ENCODE peak calls at places on chromosomes 5 and 9, in nine cellular contexts. One of them, this sample, is unnamed.

GRCh38 chr5:142982821-142983200 is 212.6 kb downstream of the ARHGAP26 start:
- DNase-seq in transverse colon: no peak
- DNase-seq in GM12892: no peak
- DNase-seq in upper lobe of left lung: no peak
- DNase-seq in GM23338: peak
- DNase-seq in GM12891: no peak
- DNase-seq in H1: peak
- DNase-seq in spleen: no peak
- DNase-seq in prostate gland: no peak
- DNase-seq in this sample: no peak

GRCh38 chr5:124888050-124888506 is 141.6 kb upstream of the ZNF608 start:
- DNase-seq in transverse colon: no peak
- DNase-seq in GM12892: no peak
- DNase-seq in upper lobe of left lung: no peak
- DNase-seq in GM23338: peak
- DNase-seq in GM12891: no peak
- DNase-seq in H1: no peak
- DNase-seq in spleen: no peak
- DNase-seq in prostate gland: no peak
- DNase-seq in this sample: no peak

GRCh38 chr5:893711-894110 is 1.0 kb downstream of the TRIP13 start:
- DNase-seq in transverse colon: no peak
- DNase-seq in GM12892: no peak
- DNase-seq in upper lobe of left lung: no peak
- DNase-seq in GM23338: no peak
- DNase-seq in GM12891: no peak
- DNase-seq in H1: no peak
- DNase-seq in spleen: no peak
- DNase-seq in prostate gland: no peak
- DNase-seq in this sample: no peak

GRCh38 chr5:55407059-55407684 is 99.4 kb downstream of the MTREX start:
- DNase-seq in transverse colon: no peak
- DNase-seq in GM12892: no peak
- DNase-seq in upper lobe of left lung: no peak
- DNase-seq in GM23338: peak
- DNase-seq in GM12891: no peak
- DNase-seq in H1: no peak
- DNase-seq in spleen: no peak
- DNase-seq in prostate gland: no peak
- DNase-seq in this sample: no peak

GRCh38 chr9:133420392-133420827 is 1.8 kb upstream of the ADAMTS13 start:
- DNase-seq in transverse colon: no peak
- DNase-seq in GM12892: peak
- DNase-seq in upper lobe of left lung: no peak
- DNase-seq in GM23338: peak
- DNase-seq in GM12891: no peak
- DNase-seq in H1: no peak
- DNase-seq in spleen: no peak
- DNase-seq in prostate gland: no peak
- DNase-seq in this sample: no peak

GRCh38 chr5:67520161-67520886 is 323.7 kb upstream of the CD180 start:
- DNase-seq in transverse colon: no peak
- DNase-seq in GM12892: no peak
- DNase-seq in upper lobe of left lung: no peak
- DNase-seq in GM23338: no peak
- DNase-seq in GM12891: no peak
- DNase-seq in H1: no peak
- DNase-seq in spleen: no peak
- DNase-seq in prostate gland: no peak
- DNase-seq in this sample: no peak

GRCh38 chr5:66850354-66851075 is 254.3 kb downstream of the MAST4 start:
- DNase-seq in transverse colon: no peak
- DNase-seq in GM12892: no peak
- DNase-seq in upper lobe of left lung: no peak
- DNase-seq in GM23338: no peak
- DNase-seq in GM12891: no peak
- DNase-seq in H1: no peak
- DNase-seq in spleen: no peak
- DNase-seq in prostate gland: no peak
- DNase-seq in this sample: no peak

GRCh38 chr5:33223563-33224305 is 217.0 kb upstream of the TARS1 start:
- DNase-seq in transverse colon: no peak
- DNase-seq in GM12892: no peak
- DNase-seq in upper lobe of left lung: no peak
- DNase-seq in GM23338: no peak
- DNase-seq in GM12891: no peak
- DNase-seq in H1: no peak
- DNase-seq in spleen: no peak
- DNase-seq in prostate gland: no peak
- DNase-seq in this sample: no peak

GRCh38 chr5:56129288-56129687 is 103.8 kb downstream of the ANKRD55 start:
- DNase-seq in transverse colon: no peak
- DNase-seq in GM12892: no peak
- DNase-seq in upper lobe of left lung: no peak
- DNase-seq in GM23338: no peak
- DNase-seq in GM12891: no peak
- DNase-seq in H1: no peak
- DNase-seq in spleen: no peak
- DNase-seq in prostate gland: no peak
- DNase-seq in this sample: no peak

GRCh38 chr5:27240791-27241190 is 202.4 kb upstream of the CDH9 start:
- DNase-seq in transverse colon: no peak
- DNase-seq in GM12892: no peak
- DNase-seq in upper lobe of left lung: no peak
- DNase-seq in GM23338: no peak
- DNase-seq in GM12891: no peak
- DNase-seq in H1: no peak
- DNase-seq in spleen: no peak
- DNase-seq in prostate gland: no peak
- DNase-seq in this sample: no peak

GRCh38 chr5:27241564-27242257 is 203.3 kb upstream of the CDH9 start:
- DNase-seq in transverse colon: no peak
- DNase-seq in GM12892: no peak
- DNase-seq in upper lobe of left lung: no peak
- DNase-seq in GM23338: no peak
- DNase-seq in GM12891: no peak
- DNase-seq in H1: no peak
- DNase-seq in spleen: no peak
- DNase-seq in prostate gland: no peak
- DNase-seq in this sample: no peak

DNA sequence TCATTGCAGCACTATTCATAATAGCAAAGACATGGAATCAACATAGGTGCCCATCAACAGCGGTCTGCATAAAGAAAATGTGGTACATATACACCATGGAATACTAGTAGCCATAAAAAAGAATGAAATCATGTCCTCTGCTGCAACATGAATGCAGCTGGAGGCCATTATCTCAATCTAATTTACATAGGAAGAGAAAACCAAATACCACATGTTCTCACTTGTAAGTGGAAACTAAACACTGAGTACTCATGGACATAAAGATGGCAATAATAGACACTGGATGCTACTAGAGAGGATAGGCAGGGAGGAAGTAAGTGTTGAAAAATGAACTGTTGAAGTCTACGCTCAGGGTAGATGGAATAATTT is 203.9 kb upstream of the CDH9 start:
- DNase-seq in transverse colon: no peak
- DNase-seq in GM12892: no peak
- DNase-seq in upper lobe of left lung: no peak
- DNase-seq in GM23338: no peak
- DNase-seq in GM12891: no peak
- DNase-seq in H1: no peak
- DNase-seq in spleen: no peak
- DNase-seq in prostate gland: no peak
- DNase-seq in this sample: no peak
- TF ChIP-seq POLR2AphosphoS5 in transverse colon: no peak
- TF ChIP-seq POLR2AphosphoS5 in GM12892: no peak
- TF ChIP-seq POLR2AphosphoS5 in upper lobe of left lung: no peak
- TF ChIP-seq POLR2AphosphoS5 in GM23338: no peak
- TF ChIP-seq POLR2AphosphoS5 in GM12891: no peak
- TF ChIP-seq POLR2AphosphoS5 in H1: no peak
- TF ChIP-seq POLR2AphosphoS5 in spleen: no peak
- TF ChIP-seq POLR2AphosphoS5 in prostate gland: no peak
- TF ChIP-seq POLR2AphosphoS5 in this sample: no peak

DNA sequence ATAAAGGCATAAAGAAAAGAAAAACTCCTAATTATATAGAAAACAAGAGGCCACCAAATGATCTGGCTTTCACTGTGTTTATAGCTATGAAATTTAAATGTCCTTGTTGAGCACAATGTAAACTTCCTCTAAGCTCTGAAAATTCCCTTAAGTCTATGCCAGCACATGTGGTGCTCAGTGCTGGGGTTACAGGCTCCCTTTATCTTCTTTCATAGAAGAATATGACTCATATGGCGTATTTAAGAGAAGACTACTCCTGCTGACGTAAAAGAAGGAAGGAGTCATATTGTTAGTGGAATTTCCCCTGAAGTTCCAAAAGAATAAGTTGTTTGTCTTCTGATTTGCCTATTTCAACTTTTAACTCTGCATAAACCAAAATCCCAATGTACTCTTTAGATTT is 30.4 kb downstream of the RNF145 start:
- DNase-seq in transverse colon: peak
- DNase-seq in GM12892: no peak
- DNase-seq in upper lobe of left lung: no peak
- DNase-seq in GM23338: no peak
- DNase-seq in GM12891: no peak
- DNase-seq in H1: no peak
- DNase-seq in spleen: no peak
- DNase-seq in prostate gland: peak
- DNase-seq in this sample: no peak
- TF ChIP-seq POLR2AphosphoS5 in transverse colon: peak
- TF ChIP-seq POLR2AphosphoS5 in GM12892: no peak
- TF ChIP-seq POLR2AphosphoS5 in upper lobe of left lung: peak
- TF ChIP-seq POLR2AphosphoS5 in GM23338: no peak
- TF ChIP-seq POLR2AphosphoS5 in GM12891: no peak
- TF ChIP-seq POLR2AphosphoS5 in H1: no peak
- TF ChIP-seq POLR2AphosphoS5 in spleen: no peak
- TF ChIP-seq POLR2AphosphoS5 in prostate gland: peak
- TF ChIP-seq POLR2AphosphoS5 in this sample: peak

GRCh38 chr5:72648511-72648910 is 141.3 kb upstream of the ZNF366 start:
- DNase-seq in transverse colon: no peak
- DNase-seq in GM12892: no peak
- DNase-seq in upper lobe of left lung: no peak
- DNase-seq in GM23338: no peak
- DNase-seq in GM12891: no peak
- DNase-seq in H1: no peak
- DNase-seq in spleen: no peak
- DNase-seq in prostate gland: no peak
- DNase-seq in this sample: no peak

GRCh38 chr5:72653586-72653985 is 146.4 kb upstream of the ZNF366 start:
- DNase-seq in transverse colon: no peak
- DNase-seq in GM12892: no peak
- DNase-seq in upper lobe of left lung: no peak
- DNase-seq in GM23338: no peak
- DNase-seq in GM12891: no peak
- DNase-seq in H1: no peak
- DNase-seq in spleen: no peak
- DNase-seq in prostate gland: no peak
- DNase-seq in this sample: no peak

GRCh38 chr5:72651779-72652178 is 144.6 kb upstream of the ZNF366 start:
- DNase-seq in transverse colon: no peak
- DNase-seq in GM12892: no peak
- DNase-seq in upper lobe of left lung: no peak
- DNase-seq in GM23338: no peak
- DNase-seq in GM12891: no peak
- DNase-seq in H1: no peak
- DNase-seq in spleen: no peak
- DNase-seq in prostate gland: no peak
- DNase-seq in this sample: no peak

GRCh38 chr5:72649449-72649848 is 142.2 kb upstream of the ZNF366 start:
- DNase-seq in transverse colon: no peak
- DNase-seq in GM12892: no peak
- DNase-seq in upper lobe of left lung: no peak
- DNase-seq in GM23338: no peak
- DNase-seq in GM12891: no peak
- DNase-seq in H1: no peak
- DNase-seq in spleen: no peak
- DNase-seq in prostate gland: no peak
- DNase-seq in this sample: no peak

DNA sequence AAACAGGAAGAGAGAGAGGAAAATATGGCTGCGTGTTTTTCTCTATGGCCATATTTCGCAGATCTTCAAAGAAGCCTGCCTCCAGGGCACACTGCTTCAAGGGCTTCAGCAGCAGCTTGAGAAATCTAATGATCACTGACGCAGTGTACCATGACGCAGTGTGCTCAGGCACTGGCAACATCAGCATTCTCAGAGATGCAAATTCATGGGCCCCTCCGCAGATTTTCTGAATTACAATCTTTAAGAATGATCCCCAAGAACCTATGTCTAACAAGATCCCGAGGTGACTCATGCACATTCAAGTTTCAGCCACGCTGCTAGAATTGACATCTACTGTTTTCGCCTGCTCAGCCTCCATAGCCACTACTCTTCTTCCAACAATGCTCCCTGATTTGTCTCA is 143.9 kb upstream of the ZNF366 start:
- DNase-seq in transverse colon: no peak
- DNase-seq in GM12892: no peak
- DNase-seq in upper lobe of left lung: no peak
- DNase-seq in GM23338: no peak
- DNase-seq in GM12891: no peak
- DNase-seq in H1: no peak
- DNase-seq in spleen: no peak
- DNase-seq in prostate gland: no peak
- DNase-seq in this sample: no peak
- TF ChIP-seq POLR2AphosphoS5 in transverse colon: no peak
- TF ChIP-seq POLR2AphosphoS5 in GM12892: no peak
- TF ChIP-seq POLR2AphosphoS5 in upper lobe of left lung: no peak
- TF ChIP-seq POLR2AphosphoS5 in GM23338: no peak
- TF ChIP-seq POLR2AphosphoS5 in GM12891: no peak
- TF ChIP-seq POLR2AphosphoS5 in H1: no peak
- TF ChIP-seq POLR2AphosphoS5 in spleen: no peak
- TF ChIP-seq POLR2AphosphoS5 in prostate gland: no peak
- TF ChIP-seq POLR2AphosphoS5 in this sample: no peak

GRCh38 chr5:170339780-170340167 is 42.2 kb upstream of the LCP2 start:
- DNase-seq in transverse colon: no peak
- DNase-seq in GM12892: no peak
- DNase-seq in upper lobe of left lung: no peak
- DNase-seq in GM23338: no peak
- DNase-seq in GM12891: no peak
- DNase-seq in H1: no peak
- DNase-seq in spleen: no peak
- DNase-seq in prostate gland: no peak
- DNase-seq in this sample: no peak

GRCh38 chr5:170342153-170342552 is 44.6 kb upstream of the LCP2 start:
- DNase-seq in transverse colon: no peak
- DNase-seq in GM12892: no peak
- DNase-seq in upper lobe of left lung: no peak
- DNase-seq in GM23338: no peak
- DNase-seq in GM12891: no peak
- DNase-seq in H1: no peak
- DNase-seq in spleen: no peak
- DNase-seq in prostate gland: no peak
- DNase-seq in this sample: no peak

GRCh38 chr5:170343177-170343576 is 45.6 kb upstream of the LCP2 start:
- DNase-seq in transverse colon: no peak
- DNase-seq in GM12892: no peak
- DNase-seq in upper lobe of left lung: no peak
- DNase-seq in GM23338: no peak
- DNase-seq in GM12891: no peak
- DNase-seq in H1: no peak
- DNase-seq in spleen: no peak
- DNase-seq in prostate gland: no peak
- DNase-seq in this sample: no peak

GRCh38 chr5:170338933-170339779 is 41.6 kb upstream of the LCP2 start:
- DNase-seq in transverse colon: peak
- DNase-seq in GM12892: peak
- DNase-seq in upper lobe of left lung: no peak
- DNase-seq in GM23338: peak
- DNase-seq in GM12891: peak
- DNase-seq in H1: peak
- DNase-seq in spleen: peak
- DNase-seq in prostate gland: no peak
- DNase-seq in this sample: peak

GRCh38 chr5:170341545-170341944 is 44.0 kb upstream of the LCP2 start:
- DNase-seq in transverse colon: no peak
- DNase-seq in GM12892: no peak
- DNase-seq in upper lobe of left lung: no peak
- DNase-seq in GM23338: no peak
- DNase-seq in GM12891: no peak
- DNase-seq in H1: no peak
- DNase-seq in spleen: no peak
- DNase-seq in prostate gland: no peak
- DNase-seq in this sample: no peak
- TF ChIP-seq POLR2AphosphoS5 in transverse colon: no peak
- TF ChIP-seq POLR2AphosphoS5 in GM12892: no peak
- TF ChIP-seq POLR2AphosphoS5 in upper lobe of left lung: no peak
- TF ChIP-seq POLR2AphosphoS5 in GM23338: no peak
- TF ChIP-seq POLR2AphosphoS5 in GM12891: no peak
- TF ChIP-seq POLR2AphosphoS5 in H1: no peak
- TF ChIP-seq POLR2AphosphoS5 in spleen: no peak
- TF ChIP-seq POLR2AphosphoS5 in prostate gland: no peak
- TF ChIP-seq POLR2AphosphoS5 in this sample: no peak